ENCODE peak calls at places on chromosomes 12 and 14, in five cellular contexts. K is thoracic aorta, Z is colonic mucosa, D is T-cell, M is right atrium auricular region. I is an unnamed sample.

GRCh38 chr12:53481957-53482586 is 17.2 kb downstream of the MAP3K12 start:
- DNase-seq in K (no peak), Z (no peak), D (no peak), M (no peak), I (no peak)

GRCh38 chr12:45216297-45216982 is 545 bp downstream of the ANO6 start:
- DNase-seq in K (no peak), Z (peak; percentile 65), D (peak; percentile 23), M (peak; percentile 63), I (no peak)

GRCh38 chr12:51834411-51834810 is 14.1 kb downstream of the FIGNL2 start:
- DNase-seq in K (no peak), Z (no peak), D (no peak), M (no peak), I (no peak)

GRCh38 chr12:23204933-23205778 is 580.2 kb downstream of the ETNK1 start:
- DNase-seq in K (no peak), Z (no peak), D (no peak), M (no peak), I (no peak)

GRCh38 chr12:118682656-118683055 is 298.7 kb upstream of the SRRM4 start:
- DNase-seq in K (no peak), Z (no peak), D (no peak), M (no peak), I (no peak)

GRCh38 chr14:33894339-33894738 is 56.5 kb downstream of the EGLN3 start:
- DNase-seq in K (no peak), Z (no peak), D (no peak), M (no peak), I (no peak)

GRCh38 chr12:132424811-132425210 is 65.1 kb upstream of the FBRSL1 start:
- DNase-seq in K (no peak), Z (no peak), D (no peak), M (no peak), I (no peak)

GRCh38 chr12:52004042-52004648 is 2.6 kb upstream of the TAMALIN start:
- DNase-seq in K (no peak), Z (peak; percentile 74), D (no peak), M (no peak), I (no peak)

GRCh38 chr14:93986972-93987371 is 10.1 kb upstream of the CCDC197 start:
- DNase-seq in K (no peak), Z (no peak), D (no peak), M (no peak), I (no peak)

GRCh38 chr14:105474478-105475268 is at the start of gene CRIP2:
- DNase-seq in K (no peak), Z (no peak), D (no peak), M (no peak), I (no peak)

GRCh38 chr14:61101803-61102548 is 120.9 kb downstream of the SLC38A6 start:
- DNase-seq in K (no peak), Z (no peak), D (no peak), M (no peak), I (no peak)

GRCh38 chr14:68628605-68629310 is 164.1 kb downstream of the ZFP36L1 start:
- DNase-seq in K (no peak), Z (peak; percentile 75), D (peak; percentile 31), M (no peak), I (no peak)

GRCh38 chr14:73243341-73243740 is 6.0 kb downstream of the PAPLN start:
- DNase-seq in K (no peak), Z (no peak), D (no peak), M (no peak), I (no peak)

I was measured in esophagus squamous epithelium.